ENCODE peak calls at places on chromosomes 13 and 19, in six cellular contexts. H is lower leg skin, M is K562, S is GM12891, U is body of pancreas, Y is Peyer's patch. Z is an unnamed sample.

GRCh38 chr13:64446372-64446771 is 2783.8 kb downstream of the PCDH9 start:
- DNase-seq in S (no peak), M (no peak), Y (no peak), H (no peak), U (no peak), Z (no peak)

GRCh38 chr19:17522988-17523872 is 11.8 kb downstream of the PGLS start:
- DNase-seq in U (peak), Y (peak), S (peak), H (peak), M (no peak), Z (no peak)

GRCh38 chr19:56504581-56504980 is 3.1 kb upstream of the ZNF471 start:
- DNase-seq in U (no peak), H (no peak), M (no peak), S (no peak), Y (no peak), Z (peak)

GRCh38 chr13:111336666-111337065 is 16.2 kb downstream of the TEX29 start:
- DNase-seq in H (no peak), S (no peak), Y (no peak), M (no peak), U (no peak), Z (no peak)

GRCh38 chr13:93182406-93182805 is 44.2 kb upstream of the GPC6 start:
- DNase-seq in M (no peak), S (no peak), H (no peak), U (no peak), Y (no peak), Z (no peak)

GRCh38 chr19:628168-628567 is 5.2 kb downstream of the POLRMT start:
- DNase-seq in M (no peak), H (no peak), U (no peak), S (no peak), Y (no peak), Z (no peak)

GRCh38 chr13:91652389-91652788 is 254.0 kb downstream of the GPC5 start:
- DNase-seq in S (no peak), Y (no peak), M (no peak), U (no peak), H (no peak), Z (no peak)

GRCh38 chr13:47409778-47410177 is 512.9 kb upstream of the HTR2A start:
- DNase-seq in M (no peak), Y (no peak), S (no peak), U (no peak), H (no peak), Z (no peak)

GRCh38 chr19:30044273-30045259 is 102.5 kb downstream of the URI1 start:
- DNase-seq in U (no peak), Y (no peak), H (no peak), M (no peak), S (no peak), Z (no peak)

GRCh38 chr19:37654525-37654832 is 786 bp downstream of the ZFP30 start:
- DNase-seq in S (no peak), M (no peak), U (no peak), Y (no peak), H (no peak), Z (no peak)

GRCh38 chr19:40452016-40452415 is 7.9 kb upstream of the SERTAD3 start:
- DNase-seq in U (no peak), S (no peak), Y (no peak), H (no peak), M (no peak), Z (no peak)
- TF ChIP-seq POLR2A in U (no peak), S (no peak), Y (no peak), H (no peak), M (peak), Z (no peak)

DNA sequence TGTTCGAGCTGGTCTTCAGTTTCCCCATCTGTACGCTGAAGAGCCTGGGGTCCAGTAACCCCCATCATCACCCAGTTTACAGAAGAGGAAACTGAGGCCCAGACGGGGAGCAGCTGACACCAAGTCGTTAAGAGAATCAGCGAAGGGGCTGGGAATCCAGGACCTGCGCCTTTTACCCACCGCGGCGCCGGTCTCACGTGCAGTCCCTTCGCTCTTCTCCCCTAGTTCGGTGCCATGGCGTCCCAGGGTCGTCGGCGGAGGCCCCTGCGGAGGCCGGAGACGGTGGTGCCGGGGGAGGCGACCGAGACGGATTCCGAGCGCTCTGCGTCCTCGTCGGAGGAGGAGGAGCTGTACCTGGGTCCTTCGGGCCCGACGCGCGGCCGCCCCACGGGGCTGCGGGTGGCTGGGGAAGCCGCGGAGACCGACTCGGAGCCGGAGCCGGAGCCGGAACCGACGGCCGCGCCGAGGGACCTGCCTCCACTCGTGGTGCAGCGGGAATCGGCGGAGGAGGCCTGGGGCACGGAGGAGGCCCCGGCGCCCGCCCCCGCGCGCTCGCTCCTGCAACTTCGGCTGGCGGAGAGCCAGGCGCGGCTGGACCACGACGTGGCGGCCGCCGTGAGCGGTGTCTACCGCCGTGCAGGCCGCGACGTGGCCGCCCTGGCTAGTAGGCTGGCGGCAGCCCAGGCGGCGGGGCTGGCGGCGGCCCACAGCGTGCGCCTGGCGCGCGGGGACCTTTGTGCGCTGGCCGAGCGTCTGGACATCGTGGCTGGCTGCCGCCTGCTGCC is 671 bp downstream of the BLOC1S3 start:
- DNase-seq in Y (no peak), M (peak), U (peak), H (no peak), S (no peak), Z (no peak)
- TF ChIP-seq POLR2A in Y (no peak), M (no peak), U (no peak), H (no peak), S (no peak), Z (no peak)

GRCh38 chr19:38849147-38849745 is 540 bp downstream of the HNRNPL start:
- DNase-seq in U (peak), M (peak), S (peak), H (peak), Y (peak), Z (peak)
- TF ChIP-seq POLR2A in U (no peak), M (peak), S (peak), H (no peak), Y (no peak), Z (no peak)

GRCh38 chr19:13797870-13798269 is 2.6 kb downstream of the ZSWIM4 start:
- DNase-seq in H (no peak), Y (no peak), U (peak), S (no peak), M (no peak), Z (no peak)
- TF ChIP-seq POLR2A in H (no peak), Y (no peak), U (no peak), S (no peak), M (no peak), Z (no peak)

GRCh38 chr19:10719466-10719961 is 1.6 kb downstream of the DNM2 start:
- DNase-seq in M (peak), Y (no peak), S (no peak), U (peak), H (no peak), Z (no peak)

GRCh38 chr19:10718205-10719196 is 622 bp downstream of the DNM2 start:
- DNase-seq in M (peak), S (peak), U (peak), Y (no peak), H (no peak), Z (no peak)

GRCh38 chr19:10720607-10721125 is 2.8 kb downstream of the DNM2 start:
- DNase-seq in H (no peak), U (no peak), S (no peak), M (no peak), Y (no peak), Z (no peak)

GRCh38 chr19:10717054-10717355 is 874 bp upstream of the DNM2 start:
- DNase-seq in U (no peak), M (no peak), Y (no peak), S (no peak), H (no peak), Z (no peak)

DNA sequence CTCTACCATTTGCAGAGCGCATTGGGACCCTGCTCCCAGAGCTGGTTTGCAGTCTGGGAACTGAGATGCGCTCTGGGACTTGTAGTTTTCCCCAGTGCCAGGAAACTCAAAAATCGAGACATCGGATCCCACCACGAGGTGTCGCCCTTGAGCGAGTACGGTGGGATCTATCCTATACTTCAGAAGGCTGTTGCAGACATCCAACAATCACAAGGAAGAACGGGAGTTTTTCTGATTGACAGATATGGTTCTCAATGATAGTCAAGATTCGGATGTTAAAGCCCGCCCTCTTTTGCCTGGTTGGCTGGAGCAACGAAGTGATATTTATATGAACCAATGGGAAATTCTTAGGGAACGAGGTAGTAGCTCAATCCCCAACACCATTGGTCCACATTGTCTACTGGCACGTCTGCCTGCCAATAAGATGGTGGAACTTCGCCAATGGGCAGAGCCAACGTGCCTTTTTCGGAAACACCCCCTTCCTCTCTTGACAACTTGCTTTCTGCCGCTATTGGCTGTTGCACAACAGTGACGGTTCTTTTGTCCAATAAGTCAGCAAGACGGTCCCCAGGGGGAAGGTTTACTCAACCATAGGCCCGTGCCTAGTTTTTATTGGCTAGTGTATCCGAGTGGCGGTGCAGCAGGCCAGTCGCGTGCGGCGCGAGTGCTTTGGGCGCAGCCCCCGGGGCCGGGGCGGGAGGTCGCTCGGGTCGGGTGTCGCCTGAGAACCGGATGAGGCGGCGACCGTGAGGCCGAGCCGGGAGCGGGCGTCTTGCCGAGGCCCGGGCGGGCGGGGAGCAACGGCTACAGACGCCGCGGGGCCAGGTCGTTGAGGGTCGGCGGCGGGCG is at the start of gene DNM2:
- DNase-seq in U (peak), H (peak), Y (peak), S (peak), M (peak), Z (peak)
- TF ChIP-seq POLR2A in U (peak), H (no peak), Y (peak), S (peak), M (no peak), Z (peak)

Z was measured in H54.